ENCODE peak calls at places on chromosomes 2 and 18, in five cellular contexts. E is K562, S is WTC11, Q is GM12878, M is HepG2. O is an unnamed sample.

GRCh38 chr18:21958707-21959457 is 210.5 kb upstream of the GATA6 start:
- DNase-seq in E (no peak), S (no peak), Q (no peak), M (no peak), O (no peak)

GRCh38 chr2:136395590-136395989 is 277.6 kb upstream of the CXCR4 start:
- DNase-seq in E (no peak), S (no peak), Q (no peak), M (no peak), O (no peak)

GRCh38 chr2:146894514-146894913 is 950.3 kb upstream of the ACVR2A start:
- DNase-seq in E (no peak), S (no peak), Q (no peak), M (no peak), O (no peak)

GRCh38 chr2:41836944-41837343 is 210.9 kb upstream of the PKDCC start:
- DNase-seq in E (peak), S (peak), Q (no peak), M (no peak), O (peak)

GRCh38 chr2:2293527-2294089 is 37.5 kb downstream of the MYT1L start:
- DNase-seq in E (no peak), S (no peak), Q (no peak), M (no peak), O (no peak)

GRCh38 chr18:26656401-26656943 is 108.1 kb upstream of the KCTD1 start:
- DNase-seq in E (no peak), S (peak), Q (no peak), M (no peak), O (no peak)

GRCh38 chr2:181892795-181893435 is 1.4 kb downstream of the ITPRID2 start:
- DNase-seq in E (no peak), S (no peak), Q (no peak), M (peak), O (no peak)

GRCh38 chr2:236643480-236643879 is 73.9 kb downstream of the ACKR3 start:
- DNase-seq in E (no peak), S (no peak), Q (no peak), M (no peak), O (no peak)

GRCh38 chr2:218375212-218375611 is 6.9 kb upstream of the SLC11A1 start:
- DNase-seq in E (no peak), S (no peak), Q (no peak), M (no peak), O (no peak)

GRCh38 chr2:28796620-28797019 is 14.0 kb upstream of the SPDYA start:
- DNase-seq in E (no peak), S (no peak), Q (no peak), M (no peak), O (no peak)

GRCh38 chr2:202909394-202910192 is 1.9 kb downstream of the WDR12 start:
- DNase-seq in E (no peak), S (no peak), Q (no peak), M (no peak), O (no peak)

GRCh38 chr2:175865716-175866115 is 136.4 kb downstream of the LNPK start:
- DNase-seq in E (no peak), S (no peak), Q (no peak), M (no peak), O (no peak)

GRCh38 chr2:48356701-48357322 is 173.1 kb upstream of the STON1 start:
- DNase-seq in E (no peak), S (no peak), Q (no peak), M (no peak), O (no peak)

GRCh38 chr2:17122887-17123501 is 395.2 kb downstream of the RAD51AP2 start:
- DNase-seq in E (peak), S (no peak), Q (no peak), M (no peak), O (no peak)

GRCh38 chr2:136393515-136393914 is 275.6 kb upstream of the CXCR4 start:
- DNase-seq in E (no peak), S (no peak), Q (no peak), M (no peak), O (no peak)

GRCh38 chr2:150781142-150781541 is 293.7 kb upstream of the RND3 start:
- DNase-seq in E (no peak), S (no peak), Q (no peak), M (no peak), O (no peak)

GRCh38 chr2:70680735-70681134 is 87.3 kb downstream of the ADD2 start:
- DNase-seq in E (no peak), S (no peak), Q (no peak), M (no peak), O (no peak)

GRCh38 chr2:65103013-65103720 is 26.7 kb downstream of the RAB1A start:
- DNase-seq in E (no peak), S (no peak), Q (no peak), M (no peak), O (no peak)

GRCh38 chr18:12721495-12722275 is 18.8 kb downstream of the PSMG2 start:
- DNase-seq in E (no peak), S (no peak), Q (no peak), M (no peak), O (no peak)

GRCh38 chr2:144666032-144666431 is 146.1 kb upstream of the ZEB2 start:
- DNase-seq in E (no peak), S (no peak), Q (no peak), M (no peak), O (no peak)

GRCh38 chr2:10384089-10384734 is 63.9 kb downstream of the ODC1 start:
- DNase-seq in E (no peak), S (no peak), Q (no peak), M (no peak), O (no peak)

GRCh38 chr2:225400060-225400511 is 576 bp downstream of the NYAP2 start:
- DNase-seq in E (no peak), S (peak), Q (no peak), M (peak), O (peak)

GRCh38 chr2:198311020-198311419 is 506.6 kb downstream of the PLCL1 start:
- DNase-seq in E (no peak), S (no peak), Q (no peak), M (peak), O (no peak)

GRCh38 chr18:64082054-64082453 is 66.8 kb downstream of the LINC00305 start:
- DNase-seq in E (no peak), S (no peak), Q (no peak), M (no peak), O (no peak)

GRCh38 chr2:238127165-238128060 is 11.1 kb upstream of the KLHL30 start:
- DNase-seq in E (peak), S (no peak), Q (no peak), M (peak), O (no peak)

GRCh38 chr2:41698787-41699422 is 348.9 kb upstream of the PKDCC start:
- DNase-seq in E (peak), S (peak), Q (no peak), M (no peak), O (peak)

GRCh38 chr2:64259301-64259700 is 115.1 kb upstream of the PELI1 start:
- DNase-seq in E (no peak), S (no peak), Q (no peak), M (no peak), O (no peak)

DNA sequence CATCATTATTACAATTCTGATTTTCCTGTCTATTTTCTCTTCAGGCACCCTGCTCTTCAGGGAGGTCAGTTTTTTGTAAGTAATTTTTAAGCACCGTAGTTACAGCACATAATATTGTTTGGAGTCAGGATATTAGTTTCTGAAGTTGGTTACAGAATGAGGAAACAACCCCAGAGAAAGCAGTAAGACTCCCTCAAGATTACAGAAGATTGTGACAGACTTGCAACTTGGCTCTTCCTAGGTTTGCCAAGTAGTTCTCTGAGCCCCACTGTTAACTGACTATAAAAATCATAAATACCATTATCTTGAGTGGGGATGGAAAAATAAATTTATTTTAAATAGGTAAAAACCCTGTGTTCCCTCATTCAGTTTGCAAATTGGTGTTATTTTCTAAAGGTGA is 956 bp downstream of the RPE start:
- DNase-seq in E (no peak), S (no peak), Q (no peak), M (no peak), O (no peak)
- TF ChIP-seq USF2 in E (no peak), S (no peak), Q (no peak), M (no peak), O (no peak)

GRCh38 chr18:31497711-31498449 is at the start of gene DSG2:
- DNase-seq in E (peak), S (peak), Q (no peak), M (peak), O (peak)
- TF ChIP-seq ESRRA in E (no peak), S (peak), Q (no peak), M (no peak), O (no peak)

GRCh38 chr2:77387324-77387723 is 134.9 kb downstream of the LRRTM4 start:
- DNase-seq in E (no peak), S (peak), Q (no peak), M (no peak), O (no peak)

DNA sequence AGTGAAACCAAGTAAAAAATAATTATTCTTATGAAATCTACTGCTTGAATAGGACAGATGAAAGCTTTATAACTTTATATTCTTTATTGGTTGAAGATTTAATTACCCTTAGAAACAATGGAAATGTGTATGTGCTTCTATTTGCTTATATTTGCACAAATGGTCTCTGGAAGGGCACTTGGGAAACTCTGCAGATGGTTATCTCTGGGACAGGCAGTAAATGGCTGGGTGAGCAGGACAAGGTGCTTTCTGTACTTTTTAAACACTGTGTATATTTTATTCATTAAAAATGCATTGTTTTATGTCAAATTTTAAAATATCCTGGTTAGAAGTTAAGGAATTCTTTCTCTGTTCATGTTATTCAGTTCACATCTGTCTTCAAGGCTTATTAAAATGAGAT is 131.1 kb downstream of the LRRTM4 start:
- DNase-seq in E (no peak), S (no peak), Q (no peak), M (no peak), O (no peak)
- TF ChIP-seq USF2 in E (no peak), S (no peak), Q (no peak), M (no peak), O (no peak)

DNA sequence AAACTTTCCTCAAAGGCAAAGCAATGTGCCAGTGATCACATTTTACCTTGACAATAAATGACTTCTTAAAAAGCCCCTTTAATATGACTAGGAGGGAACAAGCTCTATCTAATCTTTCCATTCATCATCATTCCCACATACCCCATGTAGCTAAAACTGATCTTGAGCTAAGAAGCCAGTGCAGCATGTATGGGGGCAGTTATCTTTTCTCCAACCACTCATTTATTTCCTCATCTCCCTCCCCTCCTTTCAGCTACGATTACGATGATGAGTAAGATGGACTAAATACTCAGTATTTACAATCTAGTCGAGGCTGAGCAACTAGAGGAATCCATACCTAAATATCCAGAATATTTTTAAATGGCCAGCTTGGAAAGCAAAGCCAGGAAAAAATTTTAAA is 35.5 kb downstream of the PNO1 start:
- DNase-seq in E (peak), S (no peak), Q (no peak), M (no peak), O (no peak)
- TF ChIP-seq ESRRA in E (no peak), S (no peak), Q (no peak), M (no peak), O (no peak)

GRCh38 chr2:25339121-25339738 is 2.5 kb downstream of the DNMT3A start:
- DNase-seq in E (no peak), S (no peak), Q (no peak), M (no peak), O (no peak)

GRCh38 chr2:25339791-25340339 is 1.9 kb downstream of the DNMT3A start:
- DNase-seq in E (no peak), S (peak), Q (no peak), M (peak), O (no peak)

GRCh38 chr2:25341031-25341727 is 546 bp downstream of the DNMT3A start:
- DNase-seq in E (peak), S (no peak), Q (no peak), M (no peak), O (no peak)

GRCh38 chr2:25341753-25342371 is at the start of gene DNMT3A:
- DNase-seq in E (peak), S (peak), Q (no peak), M (no peak), O (no peak)

DNA sequence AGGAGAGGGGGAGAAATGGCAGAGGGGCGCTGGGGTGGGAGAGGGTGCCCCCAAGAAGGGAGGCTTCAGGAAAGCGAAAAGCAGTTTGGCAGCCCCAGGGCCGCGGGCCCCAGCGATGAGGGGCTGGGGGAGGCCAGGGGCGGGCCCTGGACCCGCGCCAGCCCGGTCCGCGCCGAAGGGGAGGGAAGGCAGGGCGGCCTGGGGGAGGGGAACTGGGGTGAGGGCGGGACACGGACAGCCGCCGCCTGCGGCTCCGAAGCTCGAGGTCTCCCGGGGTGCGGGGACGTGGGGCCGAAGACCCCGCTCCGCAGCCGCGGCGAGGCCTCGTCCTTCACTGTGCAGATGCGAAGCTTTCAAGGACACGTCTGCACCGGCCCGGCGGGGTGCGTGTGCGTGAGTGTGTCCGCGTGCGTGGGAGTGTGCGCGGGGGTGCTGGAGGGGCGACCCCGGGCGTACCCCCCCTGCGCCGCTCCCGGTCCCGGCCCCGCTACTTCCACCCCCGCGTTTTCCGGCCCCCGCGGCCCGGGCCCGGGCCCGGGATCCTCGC is 1.3 kb downstream of the DNMT3A start:
- DNase-seq in E (peak), S (no peak), Q (no peak), M (no peak), O (no peak)
- TF ChIP-seq USF2 in E (no peak), S (no peak), Q (no peak), M (no peak), O (no peak)

DNA sequence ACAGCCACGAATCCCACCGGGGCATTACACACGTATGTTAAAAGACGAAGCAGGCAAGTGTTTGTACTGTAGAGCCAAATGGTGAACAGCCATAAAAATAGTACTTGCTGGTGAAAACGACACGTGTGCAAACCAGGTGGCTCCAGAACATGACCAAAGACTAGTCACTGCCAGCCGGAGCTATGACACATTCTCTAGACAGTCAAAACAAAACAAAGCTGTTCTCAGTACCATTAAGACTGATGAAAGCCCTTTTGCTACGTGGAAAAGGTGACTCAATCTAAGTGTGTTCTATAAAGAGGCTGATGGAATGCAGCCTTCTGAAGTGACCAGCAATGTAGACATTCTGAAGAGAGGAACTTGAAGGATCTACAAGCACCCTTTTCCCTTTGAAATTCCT is 367.7 kb upstream of the NETO1 start:
- DNase-seq in E (no peak), S (no peak), Q (peak), M (peak), O (peak)
- TF ChIP-seq ESRRA in E (no peak), S (no peak), Q (no peak), M (no peak), O (no peak)

GRCh38 chr2:112880081-112880531 is 30.9 kb upstream of the IL37 start:
- DNase-seq in E (no peak), S (no peak), Q (no peak), M (no peak), O (no peak)
- TF ChIP-seq USF2 in E (no peak), S (no peak), Q (no peak), M (no peak), O (no peak)

GRCh38 chr2:219743548-219743947 is 116.1 kb downstream of the SLC4A3 start:
- DNase-seq in E (no peak), S (no peak), Q (no peak), M (no peak), O (no peak)

GRCh38 chr2:219739866-219740440 is 112.5 kb downstream of the SLC4A3 start:
- DNase-seq in E (no peak), S (no peak), Q (no peak), M (no peak), O (no peak)

GRCh38 chr2:219748673-219749570 is 121.5 kb downstream of the SLC4A3 start:
- DNase-seq in E (no peak), S (no peak), Q (no peak), M (no peak), O (no peak)

GRCh38 chr2:219747637-219748036 is 120.2 kb downstream of the SLC4A3 start:
- DNase-seq in E (no peak), S (no peak), Q (no peak), M (no peak), O (no peak)

DNA sequence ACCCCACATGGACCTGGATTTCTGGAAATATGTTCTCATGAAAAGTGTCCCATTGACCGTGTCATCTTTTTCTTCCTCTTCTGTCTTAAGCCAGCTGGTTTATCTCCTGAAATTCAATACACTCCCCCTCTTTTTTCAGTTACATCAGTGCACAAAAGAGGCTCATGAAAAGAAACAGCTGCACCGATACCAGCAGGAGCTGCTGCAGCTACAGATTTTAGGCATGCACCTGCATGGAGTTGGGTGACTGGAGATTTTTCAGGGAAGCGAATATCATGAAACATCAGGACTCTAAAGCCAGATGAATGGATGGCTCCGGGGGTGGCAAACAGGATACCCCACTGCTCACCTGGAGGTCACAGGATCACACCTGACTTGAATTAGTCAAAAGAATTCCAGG is 117.3 kb downstream of the SLC4A3 start:
- DNase-seq in E (no peak), S (no peak), Q (no peak), M (no peak), O (no peak)
- TF ChIP-seq ESRRA in E (no peak), S (no peak), Q (no peak), M (no peak), O (no peak)

GRCh38 chr2:112474844-112475486 is 7.0 kb upstream of the TTL start:
- DNase-seq in E (no peak), S (no peak), Q (no peak), M (no peak), O (no peak)
- TF ChIP-seq USF2 in E (no peak), S (no peak), Q (no peak), M (no peak), O (no peak)